ENCODE peak calls at places on chromosomes 1 and 21, in seven cellular contexts. S is breast epithelium, U is astrocyte, Z is cardiac muscle cell, O is cardiac fibroblast, H is lower lobe of right lung, M is AG10803. K is an unnamed sample.

GRCh38 chr1:110264430-110264829 is 54.3 kb downstream of the KCNC4 start:
- DNase-seq in S (no peak), U (no peak), Z (no peak), O (no peak), H (no peak), M (no peak), K (no peak)

GRCh38 chr21:21216013-21216412 is 217.8 kb downstream of the NCAM2 start:
- DNase-seq in S (no peak), U (no peak), Z (no peak), O (no peak), H (no peak), M (no peak), K (no peak)

GRCh38 chr21:38170283-38170682 is 86.5 kb upstream of the KCNJ15 start:
- DNase-seq in S (no peak), U (no peak), Z (no peak), O (peak; percentile 45), H (peak; percentile 56), M (peak; percentile 64), K (no peak)

GRCh38 chr1:189499736-189500135 is 977.9 kb downstream of the BRINP3 start:
- DNase-seq in S (no peak), U (no peak), Z (no peak), O (no peak), H (no peak), M (no peak), K (no peak)

GRCh38 chr1:100187912-100188311 is 9.9 kb upstream of the LRRC39 start:
- DNase-seq in S (peak; percentile 37), U (peak; percentile 67), Z (no peak), O (peak; percentile 89), H (no peak), M (peak; percentile 77), K (peak; percentile 26)

GRCh38 chr1:208988811-208989222 is 594.7 kb upstream of the CAMK1G start:
- DNase-seq in S (no peak), U (peak; percentile 43), Z (peak; percentile 60), O (peak; percentile 77), H (no peak), M (peak; percentile 58), K (peak; percentile 30)

GRCh38 chr1:221316491-221317056 is 425.3 kb downstream of the DUSP10 start:
- DNase-seq in S (no peak), U (peak; percentile 19), Z (no peak), O (peak; percentile 73), H (no peak), M (peak; percentile 80), K (peak; percentile 62)

GRCh38 chr21:26788783-26789182 is 56.4 kb downstream of the ADAMTS1 start:
- DNase-seq in S (no peak), U (no peak), Z (no peak), O (peak; percentile 77), H (no peak), M (no peak), K (no peak)

GRCh38 chr1:208787219-208787618 is 543.0 kb upstream of the PLXNA2 start:
- DNase-seq in S (no peak), U (no peak), Z (no peak), O (no peak), H (no peak), M (no peak), K (no peak)

GRCh38 chr1:55081188-55081904 is 42.0 kb downstream of the PCSK9 start:
- DNase-seq in S (no peak), U (peak; percentile 87), Z (no peak), O (peak; percentile 83), H (no peak), M (peak; percentile 70), K (no peak)

GRCh38 chr1:150366416-150367296 is 2.7 kb downstream of the RPRD2 start:
- DNase-seq in S (no peak), U (peak; percentile 11), Z (no peak), O (no peak), H (no peak), M (peak; percentile 26), K (no peak)

GRCh38 chr1:219345953-219346352 is 172.3 kb downstream of the LYPLAL1 start:
- DNase-seq in S (no peak), U (no peak), Z (no peak), O (no peak), H (no peak), M (no peak), K (no peak)

GRCh38 chr1:169493251-169493650 is 7.5 kb upstream of the SLC19A2 start:
- DNase-seq in S (no peak), U (no peak), Z (no peak), O (no peak), H (no peak), M (no peak), K (no peak)

GRCh38 chr1:81032973-81033425 is 767.7 kb upstream of the ADGRL2 start:
- DNase-seq in S (no peak), U (no peak), Z (no peak), O (no peak), H (no peak), M (no peak), K (no peak)

GRCh38 chr1:24557220-24557619 is 1.3 kb downstream of the NCMAP start:
- DNase-seq in S (no peak), U (no peak), Z (no peak), O (no peak), H (no peak), M (no peak), K (no peak)

GRCh38 chr1:19819701-19820100 is 4.6 kb upstream of the RNF186 start:
- DNase-seq in S (no peak), U (no peak), Z (no peak), O (no peak), H (no peak), M (no peak), K (no peak)

GRCh38 chr1:74673351-74674111 is at the start of gene ERICH3:
- DNase-seq in S (no peak), U (peak; percentile 16), Z (peak; percentile 30), O (peak; percentile 5), H (peak; percentile 42), M (no peak), K (no peak)
- H3K4me3 ChIP-seq in S (peak within 1 kb of the TSS; percentile 36), U (peak within 1 kb of the TSS; percentile 54), Z (peak within 1 kb of the TSS; percentile 36), O (no peak within 1 kb of the TSS), H (peak within 1 kb of the TSS; percentile 36), M (peak within 1 kb of the TSS; percentile 39), K (peak within 1 kb of the TSS; percentile 34)

GRCh38 chr1:222654849-222655248 is 37.0 kb downstream of the MIA3 start:
- DNase-seq in S (no peak), U (peak; percentile 9), Z (no peak), O (peak; percentile 14), H (peak; percentile 61), M (peak; percentile 38), K (no peak)
- H3K4me3 ChIP-seq in S (no peak overlapping the region), U (no peak overlapping the region), Z (no peak overlapping the region), O (no peak overlapping the region), H (no peak overlapping the region), M (no peak overlapping the region), K (no peak overlapping the region)

DNA sequence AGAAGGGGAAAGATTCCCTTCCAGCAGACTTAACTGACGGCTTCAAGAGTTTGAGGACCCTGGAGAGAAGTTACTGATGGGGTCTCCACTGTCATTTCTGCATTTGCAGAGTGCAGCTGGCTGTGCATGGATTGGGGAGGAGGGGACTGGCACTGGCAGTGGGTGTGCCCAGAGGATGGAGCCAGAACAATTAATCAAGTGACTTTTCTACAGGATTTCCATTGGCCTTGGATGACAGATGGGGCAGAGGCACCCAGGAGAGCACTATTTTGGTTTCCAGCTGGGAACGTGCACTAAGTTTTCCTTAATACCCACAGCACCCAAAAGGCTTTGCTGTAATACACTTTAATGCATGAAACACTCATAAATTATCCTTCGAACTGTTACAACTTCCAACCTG is 1.3 kb downstream of the NGF start:
- DNase-seq in S (no peak), U (no peak), Z (no peak), O (no peak), H (no peak), M (no peak), K (no peak)
- H3K4me3 ChIP-seq in S (no peak overlapping the region), U (peak overlapping the region; percentile 77), Z (peak overlapping the region; percentile 34), O (no peak overlapping the region), H (peak overlapping the region; percentile 51), M (peak overlapping the region; percentile 98), K (no peak overlapping the region)

GRCh38 chr1:237033061-237033460 is 8.9 kb upstream of the RYR2 start:
- DNase-seq in S (no peak), U (no peak), Z (no peak), O (no peak), H (no peak), M (no peak), K (no peak)

GRCh38 chr1:237031480-237031879 is 10.5 kb upstream of the RYR2 start:
- DNase-seq in S (no peak), U (no peak), Z (no peak), O (no peak), H (no peak), M (no peak), K (no peak)

GRCh38 chr1:237029850-237030535 is 12.0 kb upstream of the RYR2 start:
- DNase-seq in S (no peak), U (no peak), Z (no peak), O (no peak), H (no peak), M (no peak), K (no peak)

GRCh38 chr1:237033804-237034203 is 8.2 kb upstream of the RYR2 start:
- DNase-seq in S (no peak), U (no peak), Z (no peak), O (no peak), H (no peak), M (no peak), K (no peak)

DNA sequence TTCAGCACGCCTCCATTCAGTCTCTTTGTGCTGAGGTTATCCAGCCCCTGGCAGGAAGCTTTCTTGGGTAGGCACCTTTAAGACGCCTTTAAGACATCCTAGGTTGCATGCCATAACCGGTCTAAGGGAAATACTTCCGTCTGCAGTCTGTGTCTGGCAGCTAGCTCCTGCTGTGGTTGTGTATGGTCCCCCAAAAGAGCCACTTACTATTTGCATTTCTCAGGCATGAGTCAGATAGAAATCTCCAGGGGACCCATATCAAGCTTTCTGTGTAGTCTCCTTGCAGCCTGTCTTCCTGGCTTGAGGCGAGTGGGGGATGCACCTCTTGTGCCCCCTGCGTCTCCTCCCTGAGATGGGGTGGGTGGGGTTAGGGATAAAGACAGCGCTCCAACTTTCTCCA is 10.0 kb upstream of the RYR2 start:
- DNase-seq in S (no peak), U (no peak), Z (no peak), O (no peak), H (no peak), M (no peak), K (no peak)
- H3K4me3 ChIP-seq in S (no peak overlapping the region), U (no peak overlapping the region), Z (no peak overlapping the region), O (no peak overlapping the region), H (no peak overlapping the region), M (no peak overlapping the region), K (no peak overlapping the region)

GRCh38 chr1:151721788-151722510 is 627 bp downstream of the RIIAD1 start:
- DNase-seq in S (no peak), U (no peak), Z (no peak), O (no peak), H (no peak), M (no peak), K (no peak)
- H3K4me3 ChIP-seq in S (peak overlapping the region; percentile 37), U (peak overlapping the region; percentile 44), Z (peak overlapping the region; percentile 34), O (peak overlapping the region; percentile 48), H (peak overlapping the region; percentile 61), M (peak overlapping the region; percentile 55), K (peak overlapping the region; percentile 56)